ENCODE peak calls at places on chromosomes 7 and 10, in nine cellular contexts. V is MCF 10A; T is activated CD4-positive, CD25-positive, alpha-beta regulatory T cell; B is amniotic stem cell; Q is stimulated activated CD4-positive, alpha-beta T cell treated with anti-CD3 and anti-CD28 coated beads, Interleukin-12 subunit alpha, Interleukin-12 subunit beta, amount 100 ng/mL, for 48 hours; U is KG1; R is NCI-H1694 treated with DMSO at 0.1 percent for 48 hours; X is sciatic nerve; C is CD4-positive, alpha-beta memory T cell. L is an unnamed sample.

GRCh38 chr10:52740913-52741675 is 31.5 kb downstream of the MBL2 start:
- DNase-seq in V (peak; percentile 64), T (no peak), B (no peak), Q (peak; percentile 12), U (peak; percentile 21), R (no peak), X (peak; percentile 61), C (no peak), L (no peak)

GRCh38 chr7:43294080-43294630 is 181.7 kb downstream of the HECW1 start:
- DNase-seq in V (peak; percentile 95), T (no peak), B (no peak), Q (no peak), U (no peak), R (no peak), X (no peak), C (no peak), L (no peak)

GRCh38 chr7:120043250-120043649 is 229.7 kb upstream of the KCND2 start:
- DNase-seq in V (no peak), T (no peak), B (no peak), Q (no peak), U (no peak), R (no peak), X (no peak), C (no peak), L (no peak)

GRCh38 chr7:7799138-7799537 is 80.7 kb upstream of the RPA3 start:
- DNase-seq in V (peak; percentile 38), T (no peak), B (no peak), Q (no peak), U (no peak), R (peak; percentile 14), X (no peak), C (no peak), L (no peak)

GRCh38 chr10:101031796-101032636 is 982 bp downstream of the SFXN3 start:
- DNase-seq in V (no peak), T (peak; percentile 28), B (peak; percentile 40), Q (peak; percentile 60), U (peak; percentile 53), R (peak; percentile 57), X (peak; percentile 91), C (peak; percentile 83), L (peak; percentile 90)

GRCh38 chr10:4678023-4678950 is 147.7 kb upstream of the AKR1E2 start:
- DNase-seq in V (peak; percentile 81), T (no peak), B (no peak), Q (no peak), U (no peak), R (no peak), X (no peak), C (no peak), L (no peak)

GRCh38 chr7:146635200-146636032 is 518.8 kb downstream of the CNTNAP2 start:
- DNase-seq in V (no peak), T (no peak), B (no peak), Q (no peak), U (no peak), R (no peak), X (no peak), C (no peak), L (no peak)

GRCh38 chr7:88289505-88290129 is 17.1 kb downstream of the STEAP4 start:
- DNase-seq in V (peak; percentile 16), T (no peak), B (no peak), Q (no peak), U (no peak), R (no peak), X (no peak), C (no peak), L (no peak)

GRCh38 chr10:5488272-5489161 is 10.9 kb downstream of the CALML5 start:
- DNase-seq in V (peak; percentile 93), T (no peak), B (no peak), Q (no peak), U (no peak), R (no peak), X (no peak), C (no peak), L (no peak)

L was measured in osteocyte.